ENCODE peak calls at places on chromosomes 1 and 21, in five cellular contexts. O is uterus, I is testis, W is IMR-90, M is GM12892. K is an unnamed sample.

GRCh38 chr1:162903246-162903645 is 42.3 kb upstream of the CCDC190 start:
- DNase-seq in W (no peak), I (no peak), O (no peak), M (no peak), K (no peak)

GRCh38 chr1:236065509-236066005 is 667 bp upstream of the NID1 start:
- DNase-seq in O (no peak), W (no peak), M (no peak), I (no peak), K (no peak)

GRCh38 chr1:2411801-2412394 is 466 bp downstream of the PEX10 start:
- DNase-seq in W (no peak), M (peak), O (no peak), I (no peak), K (no peak)

GRCh38 chr1:82510431-82510830 is 709.7 kb downstream of the ADGRL2 start:
- DNase-seq in M (no peak), I (no peak), W (no peak), O (no peak), K (no peak)

GRCh38 chr1:155834296-155834926 is 22.6 kb downstream of the GON4L start:
- DNase-seq in I (no peak), W (peak), M (no peak), O (no peak), K (peak)

GRCh38 chr21:33663241-33663640 is 20.9 kb downstream of the ITSN1 start:
- DNase-seq in W (no peak), I (no peak), O (no peak), M (no peak), K (no peak)

GRCh38 chr1:13960376-13960987 is 260.5 kb downstream of the PRDM2 start:
- DNase-seq in M (peak), W (peak), I (peak), O (peak), K (peak)

GRCh38 chr1:207202480-207202879 is 98.4 kb downstream of the C4BPA start:
- DNase-seq in I (no peak), O (no peak), W (no peak), M (no peak), K (no peak)

GRCh38 chr1:114345930-114346479 is 165.0 kb downstream of the TRIM33 start:
- DNase-seq in O (peak), M (peak), I (peak), W (no peak), K (no peak)

GRCh38 chr1:1748686-1749321 is 24.6 kb upstream of the CDK11A start:
- DNase-seq in M (no peak), W (no peak), O (no peak), I (no peak), K (no peak)

DNA sequence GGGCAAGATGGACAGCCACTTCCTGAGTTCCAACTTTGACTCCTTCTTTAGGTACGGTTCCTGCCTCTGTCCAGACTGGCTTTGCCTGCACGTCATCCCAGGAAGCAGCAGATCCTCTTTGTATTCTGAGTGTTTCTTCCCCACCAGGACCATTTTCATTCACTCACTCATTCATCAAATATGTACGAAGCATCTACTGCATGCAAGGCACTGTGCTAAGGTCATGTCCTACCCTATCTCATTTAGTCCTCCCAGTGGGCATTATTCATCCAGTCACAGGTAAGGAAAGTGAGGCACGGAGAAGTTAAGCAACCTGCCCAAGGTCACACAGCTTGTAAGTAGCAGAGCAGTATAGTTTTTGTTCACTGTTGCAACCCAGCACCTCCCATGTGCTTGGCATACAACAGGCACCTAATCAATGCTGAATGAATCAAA is 13.9 kb downstream of the CRYBG2 start:
- DNase-seq in I (no peak), W (no peak), M (no peak), O (no peak), K (no peak)
- TF ChIP-seq POLR2A in I (no peak), W (no peak), M (no peak), O (no peak), K (no peak)

DNA sequence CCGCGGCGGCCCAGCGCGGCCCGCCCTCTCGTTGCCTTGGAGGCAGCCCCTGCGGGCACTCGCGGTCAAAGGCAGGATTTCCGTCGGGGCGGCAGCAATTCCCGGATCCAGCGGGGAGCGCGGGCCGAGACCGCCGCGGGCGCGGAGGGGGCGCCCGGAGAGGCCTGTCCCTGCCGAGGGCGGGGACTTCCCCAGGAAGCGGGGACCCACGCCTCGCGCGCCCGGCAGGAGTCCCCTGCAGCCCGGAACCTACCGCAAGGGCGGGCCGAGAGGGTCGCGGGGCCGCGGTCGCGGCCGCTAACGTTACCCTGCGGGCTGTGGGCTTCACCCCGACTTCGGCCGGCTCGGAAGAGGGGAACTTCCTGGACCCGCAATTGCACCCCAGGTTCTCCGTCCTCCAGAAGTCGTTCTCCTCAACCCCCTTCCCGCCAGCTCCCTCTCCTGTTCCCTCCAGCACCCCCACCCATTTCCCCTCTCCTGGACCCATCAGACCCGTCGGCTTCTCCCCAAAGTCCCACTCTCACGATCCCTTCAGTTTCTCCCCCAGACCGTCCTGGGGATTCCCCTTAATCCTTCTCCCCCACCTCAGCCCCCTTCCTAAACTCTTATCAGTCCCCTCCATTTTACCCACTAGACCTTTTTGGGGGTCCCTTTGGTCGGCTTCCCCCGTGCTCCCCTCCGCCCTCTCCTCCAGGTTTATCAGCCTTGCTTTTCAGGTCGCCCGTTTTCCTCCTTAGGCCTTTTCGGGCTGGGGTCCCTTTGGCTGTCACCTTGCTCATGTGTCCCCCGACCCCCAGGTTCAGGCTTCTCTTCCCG is 611 bp downstream of the FGR start:
- DNase-seq in W (no peak), M (no peak), O (no peak), I (no peak), K (no peak)
- TF ChIP-seq POLR2A in W (no peak), M (peak), O (peak), I (no peak), K (no peak)

GRCh38 chr1:67372898-67373297 is 57.3 kb downstream of the SERBP1 start:
- DNase-seq in W (no peak), I (no peak), O (no peak), M (no peak), K (no peak)
- TF ChIP-seq POLR2A in W (no peak), I (no peak), O (no peak), M (no peak), K (no peak)

GRCh38 chr1:224928906-224929305 is 569 bp upstream of the DNAH14 start:
- DNase-seq in W (no peak), M (no peak), O (no peak), I (no peak), K (no peak)

GRCh38 chr1:224933584-224933983 is 4.1 kb downstream of the DNAH14 start:
- DNase-seq in M (no peak), O (no peak), W (no peak), I (no peak), K (no peak)

GRCh38 chr1:224932607-224933249 is 3.3 kb downstream of the DNAH14 start:
- DNase-seq in W (no peak), O (no peak), I (no peak), M (no peak), K (no peak)

GRCh38 chr1:224931605-224932004 is 2.1 kb downstream of the DNAH14 start:
- DNase-seq in I (no peak), M (no peak), W (no peak), O (no peak), K (no peak)

DNA sequence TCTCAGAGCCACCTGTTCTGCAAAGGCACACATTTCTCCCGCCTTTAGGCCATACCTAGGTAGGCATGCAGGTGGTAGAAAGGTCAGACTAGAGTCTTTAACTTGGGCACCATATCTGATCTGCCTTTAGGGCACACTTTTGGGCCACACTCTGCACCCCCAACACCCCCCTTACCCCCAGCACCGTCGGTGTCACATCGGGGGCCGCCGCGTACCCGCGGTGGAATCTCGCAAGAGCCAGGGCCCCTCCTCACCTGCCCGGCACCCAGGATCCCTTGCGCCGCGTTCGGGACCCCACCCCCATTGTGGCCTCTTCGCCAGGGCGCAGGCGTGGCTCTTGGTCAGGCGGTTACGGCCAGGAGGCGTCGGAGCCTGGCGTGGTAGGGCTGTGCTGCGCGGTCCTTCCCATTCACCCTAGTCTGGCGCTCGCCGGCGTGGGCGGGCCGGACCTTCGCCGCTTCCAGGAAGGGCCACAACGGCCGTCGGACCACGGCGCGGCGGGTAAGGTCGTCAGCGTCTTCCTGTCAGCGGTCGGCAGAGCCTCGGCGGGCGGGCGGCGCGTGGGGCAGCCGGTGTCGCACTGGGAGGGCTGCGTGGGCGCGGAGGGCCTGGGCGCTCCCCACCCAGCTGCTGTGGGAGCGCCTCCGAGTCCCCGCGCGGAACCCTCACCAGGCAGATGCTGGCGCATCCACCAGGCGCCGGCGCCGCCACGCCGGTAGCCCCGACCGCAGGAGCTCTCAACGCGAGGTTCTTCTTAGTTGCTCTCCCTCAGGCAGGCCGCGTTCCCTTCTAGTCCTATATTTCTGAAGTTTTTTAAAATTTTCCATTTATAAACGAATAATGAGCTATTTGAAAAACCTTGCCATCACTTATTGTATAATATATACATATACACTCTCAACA is at the start of gene DNAH14:
- DNase-seq in O (peak), W (peak), I (peak), M (peak), K (peak)
- TF ChIP-seq POLR2A in O (peak), W (peak), I (no peak), M (no peak), K (peak)

DNA sequence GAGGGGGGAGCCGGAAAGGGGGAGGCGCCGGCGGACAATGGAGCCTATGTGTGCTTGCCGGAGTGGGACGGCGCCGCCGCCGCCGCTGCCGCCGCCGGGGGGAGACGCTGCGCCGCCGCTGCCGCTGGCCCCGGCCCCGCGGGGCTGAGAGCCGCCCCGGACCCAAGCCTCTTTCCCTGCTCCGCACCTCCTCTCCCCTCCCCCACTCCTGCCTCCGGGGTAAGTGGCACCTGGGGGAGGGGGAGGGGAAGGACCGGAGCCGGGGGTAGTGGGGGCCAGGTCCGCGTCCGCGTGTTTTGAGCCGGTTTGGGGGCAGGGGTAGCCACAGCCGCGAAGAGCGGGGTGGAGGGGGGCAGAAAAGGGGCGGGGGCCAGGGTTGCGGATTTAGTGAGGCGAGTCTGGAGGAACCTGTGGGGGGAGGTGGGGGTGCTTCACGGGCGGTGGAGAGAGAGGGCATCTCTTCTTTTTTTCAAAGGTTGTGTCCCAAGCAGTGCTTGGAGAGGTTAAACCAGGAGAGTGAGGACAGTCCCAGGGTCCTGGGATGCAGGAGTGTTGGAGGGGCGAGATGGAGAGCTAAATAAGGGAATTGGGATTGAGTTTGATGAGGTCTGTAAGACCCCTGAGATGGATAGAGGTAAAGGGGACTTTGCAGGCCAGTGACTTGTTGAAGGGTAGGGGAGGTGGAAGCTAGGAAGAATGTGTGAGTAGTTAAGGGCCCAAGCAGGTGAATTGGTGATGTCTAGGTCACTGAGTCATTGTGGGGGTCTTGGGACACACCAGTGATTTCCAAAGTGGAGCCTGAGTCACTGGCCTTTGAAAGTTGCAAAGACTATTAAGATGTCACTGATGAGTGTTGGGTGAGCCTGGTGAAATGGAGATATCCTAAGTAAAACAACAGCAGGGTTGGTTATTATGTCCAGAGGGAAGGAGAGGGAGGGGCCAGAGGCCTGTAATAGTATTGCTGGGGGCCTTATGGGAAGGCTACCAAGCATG is 59.1 kb downstream of the BCL9 start:
- DNase-seq in O (peak), I (no peak), W (peak), M (no peak), K (peak)
- TF ChIP-seq POLR2A in O (peak), I (no peak), W (no peak), M (peak), K (no peak)

GRCh38 chr1:8699679-8700078 is 117.8 kb downstream of the RERE start:
- DNase-seq in M (no peak), I (no peak), W (no peak), O (no peak), K (no peak)

GRCh38 chr1:8705104-8705503 is 112.3 kb downstream of the RERE start:
- DNase-seq in M (no peak), O (no peak), W (no peak), I (no peak), K (no peak)

GRCh38 chr1:8702121-8702520 is 115.3 kb downstream of the RERE start:
- DNase-seq in O (no peak), I (peak), M (no peak), W (no peak), K (peak)

GRCh38 chr1:8706291-8706690 is 111.1 kb downstream of the RERE start:
- DNase-seq in O (no peak), I (no peak), W (no peak), M (no peak), K (no peak)

DNA sequence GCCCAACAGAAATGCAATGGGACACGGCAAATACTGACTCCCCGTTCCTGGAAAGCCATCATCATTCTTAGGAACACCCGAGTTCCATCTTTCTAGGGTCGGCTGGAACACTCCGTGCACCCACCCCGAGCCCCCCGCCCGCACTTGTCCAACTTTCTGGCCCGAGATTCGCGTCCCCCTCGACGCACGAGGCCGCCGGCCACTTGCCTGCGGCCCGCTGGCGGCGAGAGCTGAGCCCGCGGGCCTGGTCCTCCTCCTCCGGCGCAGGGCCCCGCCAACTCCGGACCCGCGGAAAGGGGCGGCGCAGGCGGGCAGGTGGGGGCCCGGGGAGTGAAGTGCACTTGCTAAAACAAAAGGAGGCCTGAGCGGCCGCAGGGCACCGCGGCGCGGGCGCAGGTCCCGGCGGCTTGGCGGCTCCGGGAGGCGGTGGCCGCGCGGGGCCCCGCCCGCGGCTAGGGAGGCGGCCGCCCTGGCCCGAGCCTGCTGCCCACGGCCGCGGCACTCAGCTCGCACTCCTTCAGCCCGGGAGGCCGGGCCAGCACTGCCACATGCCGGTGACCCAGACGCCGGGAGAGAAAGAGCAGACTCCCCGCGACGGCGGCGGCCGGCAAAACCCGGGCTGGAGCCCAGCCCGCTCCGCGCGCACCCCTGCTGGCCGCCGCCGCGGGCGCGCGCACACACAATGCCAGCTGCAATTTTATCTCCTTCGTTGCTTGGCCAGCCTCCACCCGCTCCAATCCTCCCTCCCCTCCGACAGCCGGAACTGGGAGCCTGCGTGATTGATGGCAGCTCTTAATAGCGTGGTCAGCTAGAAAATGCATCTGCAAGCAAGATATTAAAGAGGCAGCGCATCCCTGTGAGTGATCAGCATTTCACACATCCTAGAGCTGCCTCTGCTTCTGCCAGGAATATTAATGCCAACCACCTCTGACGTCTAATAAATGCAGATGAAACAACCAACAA is 114.3 kb downstream of the RERE start:
- DNase-seq in M (peak), I (peak), W (peak), O (peak), K (peak)
- TF ChIP-seq POLR2A in M (peak), I (no peak), W (peak), O (peak), K (peak)

DNA sequence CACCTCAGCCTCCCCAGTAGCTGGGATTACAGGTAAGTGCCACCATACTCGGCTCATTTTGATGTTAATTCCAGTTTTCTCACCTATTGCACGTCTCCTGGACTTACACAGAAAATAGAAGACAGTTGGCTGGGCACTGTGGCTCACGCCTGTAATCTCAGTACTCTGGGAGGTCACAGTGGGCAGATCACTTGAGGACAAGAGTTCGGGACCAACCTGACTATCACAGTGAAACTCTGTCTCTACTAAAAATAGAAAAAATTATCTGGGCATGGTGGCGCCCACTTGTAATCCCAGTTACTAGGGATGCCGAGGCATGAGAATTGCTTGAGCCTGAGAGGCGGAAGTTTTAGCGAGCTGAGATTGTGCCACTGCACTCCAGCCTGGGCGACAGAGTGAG is 44.1 kb downstream of the DYRK1A start:
- DNase-seq in W (no peak), M (no peak), I (no peak), O (no peak), K (no peak)
- TF ChIP-seq POLR2A in W (no peak), M (no peak), I (no peak), O (no peak), K (no peak)

GRCh38 chr1:17439250-17440073 is at the start of gene RCC2:
- DNase-seq in O (peak), W (peak), I (peak), M (peak), K (peak)
- TF ChIP-seq POLR2A in O (peak), W (peak), I (no peak), M (peak), K (peak)

GRCh38 chr1:204080163-204080903 is 7.4 kb downstream of the SOX13 start:
- DNase-seq in W (peak), I (peak), O (peak), M (no peak), K (no peak)
- TF ChIP-seq POLR2A in W (no peak), I (no peak), O (peak), M (no peak), K (no peak)

GRCh38 chr1:27659497-27660299 is 12.3 kb downstream of the IFI6 start:
- DNase-seq in I (peak), O (peak), M (peak), W (peak), K (peak)
- TF ChIP-seq POLR2A in I (no peak), O (peak), M (peak), W (no peak), K (peak)